ENCODE peak calls at places on chromosomes 1 and 21, in five cellular contexts. One of them, this sample, is unnamed.

GRCh38 chr21:25573409-25574206 is 33.7 kb downstream of the MRPL39 start:
- DNase-seq in NT2/D1: no peak
- DNase-seq in HepG2: peak; percentile 6
- DNase-seq in HEK293T: peak; percentile 19
- DNase-seq in H1: no peak
- DNase-seq in this sample: peak; percentile 81

GRCh38 chr1:44646711-44647110 is 27.6 kb downstream of the TMEM53 start:
- DNase-seq in NT2/D1: no peak
- DNase-seq in HepG2: no peak
- DNase-seq in HEK293T: no peak
- DNase-seq in H1: no peak
- DNase-seq in this sample: no peak

GRCh38 chr21:34363733-34364132 is at the start of gene KCNE2:
- DNase-seq in NT2/D1: no peak
- DNase-seq in HepG2: no peak
- DNase-seq in HEK293T: no peak
- DNase-seq in H1: peak; percentile 26
- DNase-seq in this sample: no peak

GRCh38 chr21:39180429-39181019 is 2.7 kb downstream of the PSMG1 start:
- DNase-seq in NT2/D1: no peak
- DNase-seq in HepG2: no peak
- DNase-seq in HEK293T: no peak
- DNase-seq in H1: no peak
- DNase-seq in this sample: no peak

GRCh38 chr1:15703562-15703961 is 19.4 kb downstream of the PLEKHM2 start:
- DNase-seq in NT2/D1: no peak
- DNase-seq in HepG2: no peak
- DNase-seq in HEK293T: no peak
- DNase-seq in H1: no peak
- DNase-seq in this sample: no peak

GRCh38 chr1:24683713-24684162 is 40.6 kb downstream of the SRRM1 start:
- DNase-seq in NT2/D1: no peak
- DNase-seq in HepG2: peak; percentile 59
- DNase-seq in HEK293T: no peak
- DNase-seq in H1: no peak
- DNase-seq in this sample: no peak

GRCh38 chr1:224435318-224435763 is 744 bp upstream of the WDR26 start:
- DNase-seq in NT2/D1: no peak
- DNase-seq in HepG2: no peak
- DNase-seq in HEK293T: peak; percentile 39
- DNase-seq in H1: peak; percentile 52
- DNase-seq in this sample: no peak

GRCh38 chr1:201374376-201374775 is 3.1 kb downstream of the TNNT2 start:
- DNase-seq in NT2/D1: no peak
- DNase-seq in HepG2: no peak
- DNase-seq in HEK293T: no peak
- DNase-seq in H1: no peak
- DNase-seq in this sample: no peak

GRCh38 chr1:242811092-242811840 is 286.8 kb upstream of the PLD5 start:
- DNase-seq in NT2/D1: no peak
- DNase-seq in HepG2: no peak
- DNase-seq in HEK293T: no peak
- DNase-seq in H1: no peak
- DNase-seq in this sample: no peak

GRCh38 chr1:201752333-201752732 is 76.6 kb upstream of the IPO9 start:
- DNase-seq in NT2/D1: no peak
- DNase-seq in HepG2: no peak
- DNase-seq in HEK293T: no peak
- DNase-seq in H1: no peak
- DNase-seq in this sample: no peak

GRCh38 chr1:74689800-74690696 is 16.5 kb upstream of the ERICH3 start:
- DNase-seq in NT2/D1: peak; percentile 63
- DNase-seq in HepG2: peak; percentile 53
- DNase-seq in HEK293T: peak; percentile 57
- DNase-seq in H1: peak; percentile 57
- DNase-seq in this sample: no peak

GRCh38 chr21:34688145-34688544 is 19.4 kb downstream of the CLIC6 start:
- DNase-seq in NT2/D1: no peak
- DNase-seq in HepG2: no peak
- DNase-seq in HEK293T: no peak
- DNase-seq in H1: no peak
- DNase-seq in this sample: no peak

GRCh38 chr1:43432907-43433306 is 20.8 kb downstream of the HYI start:
- DNase-seq in NT2/D1: no peak
- DNase-seq in HepG2: no peak
- DNase-seq in HEK293T: no peak
- DNase-seq in H1: no peak
- DNase-seq in this sample: no peak

GRCh38 chr1:204520834-204521709 is 4.9 kb downstream of the MDM4 start:
- DNase-seq in NT2/D1: no peak
- DNase-seq in HepG2: no peak
- DNase-seq in HEK293T: no peak
- DNase-seq in H1: no peak
- DNase-seq in this sample: peak; percentile 82
- TF ChIP-seq SUZ12 in NT2/D1: no peak
- TF ChIP-seq SUZ12 in HepG2: no peak
- TF ChIP-seq SUZ12 in HEK293T: no peak
- TF ChIP-seq SUZ12 in H1: no peak
- TF ChIP-seq SUZ12 in this sample: no peak

DNA sequence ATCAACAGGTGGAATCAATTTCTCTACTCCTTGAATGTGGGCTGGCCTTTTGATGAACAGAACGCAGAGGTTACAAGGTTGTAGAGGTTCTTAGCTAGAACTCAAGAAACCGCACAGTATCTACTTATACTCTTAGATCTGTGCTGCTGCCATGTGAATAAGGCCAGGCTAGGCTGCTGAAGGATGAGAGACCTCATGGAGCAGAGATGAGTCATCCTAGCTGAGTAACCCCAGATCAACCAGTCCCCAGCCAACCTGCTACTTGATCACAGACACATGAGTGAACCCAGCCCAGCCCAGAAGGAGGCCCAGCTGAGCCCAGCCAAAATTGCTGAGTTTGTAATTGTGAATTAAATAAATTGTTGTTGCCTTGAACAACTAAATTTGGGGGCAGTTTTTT is 35.3 kb upstream of the BCAR3 start:
- DNase-seq in NT2/D1: no peak
- DNase-seq in HepG2: no peak
- DNase-seq in HEK293T: no peak
- DNase-seq in H1: no peak
- DNase-seq in this sample: no peak
- TF ChIP-seq SUZ12 in NT2/D1: no peak
- TF ChIP-seq SUZ12 in HepG2: no peak
- TF ChIP-seq SUZ12 in HEK293T: no peak
- TF ChIP-seq SUZ12 in H1: no peak
- TF ChIP-seq SUZ12 in this sample: no peak

GRCh38 chr1:246793331-246793890 is 69.2 kb downstream of the SCCPDH start:
- DNase-seq in NT2/D1: no peak
- DNase-seq in HepG2: no peak
- DNase-seq in HEK293T: no peak
- DNase-seq in H1: no peak
- DNase-seq in this sample: no peak
- TF ChIP-seq SUZ12 in NT2/D1: no peak
- TF ChIP-seq SUZ12 in HepG2: no peak
- TF ChIP-seq SUZ12 in HEK293T: no peak
- TF ChIP-seq SUZ12 in H1: no peak
- TF ChIP-seq SUZ12 in this sample: no peak

GRCh38 chr1:17862125-17862524 is 107.0 kb downstream of the ACTL8 start:
- DNase-seq in NT2/D1: no peak
- DNase-seq in HepG2: no peak
- DNase-seq in HEK293T: no peak
- DNase-seq in H1: no peak
- DNase-seq in this sample: no peak
- TF ChIP-seq SUZ12 in NT2/D1: no peak
- TF ChIP-seq SUZ12 in HepG2: no peak
- TF ChIP-seq SUZ12 in HEK293T: no peak
- TF ChIP-seq SUZ12 in H1: no peak
- TF ChIP-seq SUZ12 in this sample: no peak

DNA sequence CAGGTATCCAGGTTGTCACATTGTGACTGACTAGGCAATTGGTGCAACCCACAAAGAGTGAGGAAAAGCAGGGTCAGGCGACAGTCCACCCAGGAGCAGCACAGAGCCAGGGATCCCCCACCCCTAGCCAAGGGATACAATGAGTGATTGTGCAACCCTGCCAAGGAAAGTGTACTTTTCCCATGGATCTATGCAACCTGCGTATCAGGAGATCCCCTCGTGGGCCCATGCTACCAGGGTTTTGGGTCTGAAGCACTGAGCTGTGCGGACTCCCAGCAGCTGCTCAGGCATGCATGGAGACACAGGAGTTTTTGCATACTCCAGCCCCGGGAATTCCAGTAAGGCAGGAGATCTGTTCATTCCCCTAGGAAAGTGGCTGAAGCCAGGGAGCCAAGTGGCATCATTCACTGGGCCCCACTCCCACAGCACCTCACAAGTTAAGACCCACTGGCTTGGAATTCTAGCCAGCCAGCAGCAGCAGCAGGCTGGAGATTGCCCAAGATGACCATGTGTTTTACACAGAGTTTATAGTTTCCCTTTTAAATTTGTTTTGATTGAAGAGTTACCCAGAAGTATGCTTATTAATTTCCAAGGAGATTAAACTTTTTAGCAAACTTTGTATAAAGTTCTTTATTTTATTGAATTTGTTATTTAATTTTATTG is 136.0 kb downstream of the LTN1 start:
- DNase-seq in NT2/D1: peak; percentile 18
- DNase-seq in HepG2: peak; percentile 53
- DNase-seq in HEK293T: no peak
- DNase-seq in H1: no peak
- DNase-seq in this sample: no peak
- TF ChIP-seq SUZ12 in NT2/D1: no peak
- TF ChIP-seq SUZ12 in HepG2: no peak
- TF ChIP-seq SUZ12 in HEK293T: no peak
- TF ChIP-seq SUZ12 in H1: no peak
- TF ChIP-seq SUZ12 in this sample: no peak

GRCh38 chr1:3009556-3009955 is 11.7 kb upstream of the ACTRT2 start:
- DNase-seq in NT2/D1: no peak
- DNase-seq in HepG2: no peak
- DNase-seq in HEK293T: no peak
- DNase-seq in H1: no peak
- DNase-seq in this sample: no peak

GRCh38 chr1:3005771-3006170 is 15.5 kb upstream of the ACTRT2 start:
- DNase-seq in NT2/D1: no peak
- DNase-seq in HepG2: no peak
- DNase-seq in HEK293T: no peak
- DNase-seq in H1: no peak
- DNase-seq in this sample: no peak

GRCh38 chr1:3009021-3009420 is 12.2 kb upstream of the ACTRT2 start:
- DNase-seq in NT2/D1: no peak
- DNase-seq in HepG2: no peak
- DNase-seq in HEK293T: no peak
- DNase-seq in H1: no peak
- DNase-seq in this sample: no peak

GRCh38 chr1:3004285-3005205 is 16.7 kb upstream of the ACTRT2 start:
- DNase-seq in NT2/D1: no peak
- DNase-seq in HepG2: no peak
- DNase-seq in HEK293T: no peak
- DNase-seq in H1: no peak
- DNase-seq in this sample: no peak

DNA sequence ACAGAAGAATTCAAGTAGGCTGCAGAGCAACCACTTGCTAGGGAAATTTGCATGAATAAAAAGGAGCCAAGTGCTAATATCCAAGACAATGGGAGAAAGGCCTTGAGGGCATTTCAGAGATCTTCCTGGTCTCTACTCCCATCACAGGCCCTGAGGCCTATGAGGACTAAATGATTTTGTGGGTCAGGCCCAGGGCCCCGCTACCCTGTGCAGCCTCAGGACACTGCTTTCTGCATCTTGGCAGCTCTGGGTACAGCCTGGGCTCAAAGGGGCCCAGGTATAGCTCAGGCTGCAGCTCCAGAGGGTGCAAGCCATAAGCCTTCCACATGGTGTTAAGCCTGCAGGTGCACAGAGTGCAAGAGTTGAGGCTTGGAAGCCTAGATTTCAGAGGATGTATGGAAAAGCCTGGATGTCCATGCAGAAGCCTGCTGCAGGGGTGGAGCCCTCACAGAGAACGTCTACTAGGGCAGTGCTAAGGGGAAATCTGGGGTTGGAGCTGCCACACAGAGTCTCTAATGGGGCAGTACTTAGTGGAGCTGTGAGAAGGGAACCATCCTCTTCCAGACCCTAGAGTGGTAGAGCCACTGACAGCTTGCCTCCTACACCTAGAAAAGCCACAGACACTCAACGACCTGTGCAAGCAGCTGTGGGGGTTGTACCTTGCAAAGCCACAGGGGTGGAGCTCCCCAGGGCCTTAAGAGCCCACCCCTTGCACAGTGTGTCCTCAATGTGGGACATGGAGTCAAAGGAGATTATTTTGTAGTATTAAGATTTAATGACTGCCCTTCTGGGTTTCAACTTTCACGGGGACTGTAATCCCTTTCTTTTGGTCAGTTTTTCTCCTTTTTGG is 13.7 kb upstream of the ACTRT2 start:
- DNase-seq in NT2/D1: no peak
- DNase-seq in HepG2: no peak
- DNase-seq in HEK293T: no peak
- DNase-seq in H1: no peak
- DNase-seq in this sample: no peak
- TF ChIP-seq SUZ12 in NT2/D1: no peak
- TF ChIP-seq SUZ12 in HepG2: no peak
- TF ChIP-seq SUZ12 in HEK293T: no peak
- TF ChIP-seq SUZ12 in H1: no peak
- TF ChIP-seq SUZ12 in this sample: no peak

GRCh38 chr1:37602750-37603694 is 7.3 kb upstream of the GNL2 start:
- DNase-seq in NT2/D1: peak; percentile 55
- DNase-seq in HepG2: peak; percentile 59
- DNase-seq in HEK293T: peak; percentile 75
- DNase-seq in H1: peak; percentile 52
- DNase-seq in this sample: no peak
- TF ChIP-seq SUZ12 in NT2/D1: no peak
- TF ChIP-seq SUZ12 in HepG2: no peak
- TF ChIP-seq SUZ12 in HEK293T: no peak
- TF ChIP-seq SUZ12 in H1: no peak
- TF ChIP-seq SUZ12 in this sample: no peak